ENCODE peak calls at places on chromosome 5, in six cellular contexts. U is HCT116, G is body of pancreas, D is right lobe of liver, P is gastrocnemius medialis, H is A549. V is an unnamed sample.

GRCh38 chr5:157603333-157604190 is 28.0 kb upstream of the ADAM19 start:
- ATAC-seq in P (no peak), D (no peak), H (peak; percentile 81), G (no peak), U (peak; percentile 81), V (no peak)

GRCh38 chr5:42993516-42994284 is 46.4 kb downstream of the ANXA2R start:
- ATAC-seq in H (peak; percentile 25), G (no peak), U (no peak), P (no peak), D (no peak), V (no peak)

GRCh38 chr5:59760798-59761348 is 132.7 kb downstream of the PDE4D start:
- ATAC-seq in P (no peak), H (peak; percentile 57), D (no peak), G (no peak), U (no peak), V (no peak)

GRCh38 chr5:148583421-148583965 is 70.8 kb downstream of the HTR4 start:
- ATAC-seq in H (no peak), G (no peak), D (no peak), P (no peak), U (no peak), V (no peak)

GRCh38 chr5:166367391-166367790 is 1924.1 kb upstream of the WWC1 start:
- ATAC-seq in U (no peak), H (no peak), G (no peak), D (no peak), P (no peak), V (no peak)

GRCh38 chr5:16644301-16644889 is 27.6 kb upstream of the RETREG1 start:
- ATAC-seq in D (no peak), G (no peak), U (no peak), P (no peak), H (no peak), V (no peak)

GRCh38 chr5:122195784-122196394 is 66.5 kb downstream of the ZNF474 start:
- ATAC-seq in H (peak; percentile 88), G (peak; percentile 47), P (no peak), D (peak; percentile 88), U (peak; percentile 86), V (peak; percentile 60)

GRCh38 chr5:79182141-79182540 is 53.8 kb upstream of the JMY start:
- ATAC-seq in U (no peak), P (no peak), D (no peak), G (no peak), H (no peak), V (no peak)

GRCh38 chr5:43683884-43684471 is 81.0 kb downstream of the NNT start:
- ATAC-seq in H (no peak), P (peak; percentile 83), U (no peak), G (no peak), D (no peak), V (peak; percentile 75)

GRCh38 chr5:170631471-170632195 is 127.8 kb downstream of the KCNIP1 start:
- ATAC-seq in U (peak; percentile 52), G (no peak), P (no peak), H (peak; percentile 89), D (peak; percentile 7), V (no peak)

GRCh38 chr5:16886366-16886736 is 49.7 kb downstream of the MYO10 start:
- ATAC-seq in H (peak; percentile 29), G (peak; percentile 17), D (no peak), P (peak; percentile 59), U (no peak), V (peak; percentile 34)

DNA sequence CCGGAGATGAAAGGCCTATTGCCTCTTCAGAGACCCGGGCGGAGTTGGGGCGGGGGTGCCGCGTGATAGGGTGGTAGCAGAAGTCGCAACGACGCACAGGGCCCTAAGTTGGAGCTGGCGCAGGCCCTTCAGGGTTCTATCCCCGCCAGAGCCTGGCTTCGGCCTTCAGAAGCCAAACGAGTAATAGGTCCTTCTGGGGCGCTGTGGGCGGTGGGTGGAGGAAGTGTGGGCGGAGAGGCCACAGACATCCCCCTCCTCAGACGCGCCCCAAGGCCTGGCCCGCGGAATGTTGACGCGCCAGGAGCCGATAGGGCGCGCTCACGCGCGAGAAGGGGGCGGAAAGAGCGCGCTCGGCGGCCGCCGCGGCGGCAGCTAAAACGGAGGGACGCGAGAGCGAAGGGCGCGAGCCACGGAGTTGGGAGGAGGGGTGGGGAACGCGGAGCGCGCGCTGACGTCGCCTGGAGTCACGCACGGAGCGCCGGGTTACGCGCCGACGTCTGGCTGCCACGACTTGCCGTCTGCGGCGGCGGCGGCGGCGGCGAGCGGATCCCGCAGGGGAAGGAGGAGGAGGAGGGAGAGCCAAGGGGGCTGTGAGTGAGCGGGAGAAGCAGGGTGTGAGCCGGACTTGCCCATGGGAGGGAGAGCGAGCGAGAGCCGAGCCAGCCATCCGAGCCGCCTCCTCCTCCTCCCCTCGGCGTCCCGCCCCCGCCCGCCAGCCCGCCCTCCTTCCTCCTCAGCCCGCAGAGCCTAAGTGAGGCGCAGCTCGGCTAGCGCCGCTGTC is 6.4 kb upstream of the PURA start:
- ATAC-seq in U (peak; percentile 93), G (peak; percentile 93), H (peak; percentile 94), D (peak; percentile 97), P (peak; percentile 96), V (peak; percentile 98)
- TF ChIP-seq POLR2A in U (peak; percentile 64), G (peak; percentile 96), H (peak; percentile 76), D (peak; percentile 86), P (peak; percentile 91), V (peak; percentile 89)

GRCh38 chr5:179620293-179620692 is 3.2 kb downstream of the HNRNPH1 start:
- ATAC-seq in U (no peak), D (no peak), H (no peak), G (no peak), P (no peak), V (no peak)

GRCh38 chr5:179617930-179618329 is 5.5 kb downstream of the HNRNPH1 start:
- ATAC-seq in D (no peak), U (no peak), H (no peak), P (no peak), G (no peak), V (no peak)

GRCh38 chr5:179619776-179620175 is 3.7 kb downstream of the HNRNPH1 start:
- ATAC-seq in D (no peak), H (no peak), G (no peak), P (no peak), U (no peak), V (no peak)

GRCh38 chr5:179620703-179621350 is 2.6 kb downstream of the HNRNPH1 start:
- ATAC-seq in H (no peak), U (no peak), G (no peak), P (no peak), D (no peak), V (no peak)

GRCh38 chr5:179618923-179619554 is 4.4 kb downstream of the HNRNPH1 start:
- ATAC-seq in H (no peak), G (no peak), D (no peak), U (no peak), P (no peak), V (no peak)
- TF ChIP-seq POLR2A in H (no peak), G (no peak), D (no peak), U (no peak), P (no peak), V (no peak)

DNA sequence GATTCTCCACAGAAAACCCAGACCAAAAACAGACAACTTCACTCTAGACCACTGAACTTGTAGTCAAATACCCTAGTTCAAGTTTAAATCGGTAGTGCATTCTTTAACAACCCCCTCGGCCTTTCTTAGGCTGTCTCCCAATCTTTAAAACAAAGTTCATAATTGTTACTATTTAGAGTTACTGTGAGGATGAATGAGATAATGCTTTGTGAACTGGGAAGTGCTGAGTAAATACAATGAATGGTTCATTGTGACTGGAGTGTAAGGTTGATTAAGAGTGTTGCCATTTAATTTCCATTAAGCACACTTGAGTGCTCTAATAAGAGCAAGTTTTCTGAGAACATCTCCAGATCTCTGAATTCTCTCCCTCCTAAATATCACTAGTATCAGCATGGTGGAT is 228.8 kb upstream of the PIK3R1 start:
- ATAC-seq in U (no peak), D (no peak), P (no peak), H (no peak), G (no peak), V (no peak)
- TF ChIP-seq POLR2A in U (no peak), D (no peak), P (no peak), H (no peak), G (no peak), V (no peak)

GRCh38 chr5:472076-472655 is 29.2 kb downstream of the EXOC3 start:
- ATAC-seq in D (peak; percentile 33), H (peak; percentile 31), P (peak; percentile 11), U (peak; percentile 24), G (peak; percentile 16), V (peak; percentile 1)
- TF ChIP-seq POLR2A in D (no peak), H (no peak), P (no peak), U (no peak), G (no peak), V (no peak)

GRCh38 chr5:172806897-172807672 is 27.0 kb upstream of the ERGIC1 start:
- ATAC-seq in D (peak; percentile 99), G (peak; percentile 100), P (peak; percentile 76), U (peak; percentile 97), H (peak; percentile 94), V (peak; percentile 93)
- TF ChIP-seq POLR2A in D (peak; percentile 83), G (peak; percentile 85), P (peak; percentile 56), U (no peak), H (peak; percentile 29), V (no peak)

GRCh38 chr5:127094161-127094560 is 20.9 kb upstream of the C5orf63 start:
- ATAC-seq in U (no peak), D (no peak), G (no peak), H (no peak), P (no peak), V (no peak)
- TF ChIP-seq POLR2A in U (no peak), D (no peak), G (no peak), H (no peak), P (no peak), V (no peak)

GRCh38 chr5:174419523-174420132 is 304.8 kb upstream of the MSX2 start:
- ATAC-seq in D (peak; percentile 94), G (peak; percentile 88), U (peak; percentile 96), P (peak; percentile 62), H (peak; percentile 99), V (peak; percentile 89)
- TF ChIP-seq POLR2A in D (no peak), G (no peak), U (no peak), P (no peak), H (no peak), V (no peak)

GRCh38 chr5:181189962-181190710 is 14.9 kb downstream of the TRIM7 start:
- ATAC-seq in G (no peak), P (no peak), D (no peak), H (peak; percentile 1), U (no peak), V (no peak)
- TF ChIP-seq POLR2A in G (no peak), P (no peak), D (no peak), H (no peak), U (no peak), V (no peak)

GRCh38 chr5:147057051-147057450 is 177.8 kb upstream of the STK32A start:
- ATAC-seq in G (no peak), D (no peak), U (no peak), H (no peak), P (no peak), V (no peak)
- TF ChIP-seq POLR2A in G (no peak), D (no peak), U (no peak), H (no peak), P (no peak), V (no peak)

GRCh38 chr5:176534640-176535039 is 2.6 kb downstream of the RNF44 start:
- ATAC-seq in U (no peak), G (no peak), D (no peak), H (no peak), P (no peak), V (no peak)
- TF ChIP-seq POLR2A in U (no peak), G (no peak), D (no peak), H (no peak), P (no peak), V (no peak)